ENCODE peak calls at places on chromosomes 3 and 15, in five cellular contexts. Z, Q, S, J and N are unnamed samples.

GRCh38 chr3:114112696-114113095 is 56.2 kb downstream of the QTRT2 start:
- DNase-seq in Z (no peak), Q (no peak), S (no peak), J (peak; percentile 22), N (no peak)

GRCh38 chr3:197749601-197750395 is at the start of gene FYTTD1:
- DNase-seq in Z (peak; percentile 96), Q (peak; percentile 86), S (peak; percentile 90), J (peak; percentile 87), N (peak; percentile 86)

GRCh38 chr3:46930945-46931403 is 45.6 kb downstream of the CCDC12 start:
- DNase-seq in Z (peak; percentile 63), Q (no peak), S (no peak), J (peak; percentile 66), N (no peak)

GRCh38 chr15:69896606-69897005 is 201.1 kb downstream of the TLE3 start:
- DNase-seq in Z (no peak), Q (no peak), S (no peak), J (no peak), N (no peak)

GRCh38 chr3:52851348-52851747 is 16.5 kb upstream of the MUSTN1 start:
- DNase-seq in Z (no peak), Q (no peak), S (peak; percentile 77), J (peak; percentile 39), N (peak; percentile 79)

GRCh38 chr15:59532770-59533379 is 78.7 kb upstream of the GCNT3 start:
- DNase-seq in Z (no peak), Q (no peak), S (peak; percentile 60), J (peak; percentile 54), N (peak; percentile 65)

GRCh38 chr15:92638709-92639365 is 16.7 kb downstream of the FAM174B start:
- DNase-seq in Z (no peak), Q (peak; percentile 3), S (no peak), J (no peak), N (no peak)

GRCh38 chr15:99121691-99122410 is 17.0 kb downstream of the SYNM start:
- DNase-seq in Z (no peak), Q (no peak), S (no peak), J (peak; percentile 47), N (no peak)

GRCh38 chr3:170751083-170751893 is 118.7 kb downstream of the RPL22L1 start:
- DNase-seq in Z (peak; percentile 88), Q (peak; percentile 19), S (no peak), J (peak; percentile 95), N (no peak)

GRCh38 chr3:52204337-52205073 is 6.5 kb downstream of the ALAS1 start:
- DNase-seq in Z (no peak), Q (no peak), S (no peak), J (no peak), N (no peak)

GRCh38 chr15:52615302-52615701 is 46.5 kb upstream of the ARPP19 start:
- DNase-seq in Z (no peak), Q (no peak), S (no peak), J (no peak), N (no peak)

GRCh38 chr3:29557825-29558224 is 277.0 kb downstream of the RBMS3 start:
- DNase-seq in Z (no peak), Q (no peak), S (no peak), J (no peak), N (no peak)

GRCh38 chr15:29208352-29208751 is 61.3 kb downstream of the NSMCE3 start:
- DNase-seq in Z (no peak), Q (no peak), S (no peak), J (no peak), N (no peak)

GRCh38 chr15:23759964-23760363 is 72.9 kb upstream of the NDN start:
- DNase-seq in Z (no peak), Q (no peak), S (peak; percentile 36), J (no peak), N (peak; percentile 8)

GRCh38 chr3:52683611-52684010 is 2.1 kb downstream of the PBRM1 start:
- DNase-seq in Z (peak; percentile 78), Q (no peak), S (no peak), J (no peak), N (no peak)

GRCh38 chr3:173584834-173585831 is 187.6 kb downstream of the NLGN1 start:
- DNase-seq in Z (peak; percentile 71), Q (no peak), S (peak; percentile 83), J (peak; percentile 69), N (no peak)

GRCh38 chr3:85835857-85836470 is 877.2 kb downstream of the CADM2 start:
- DNase-seq in Z (no peak), Q (no peak), S (no peak), J (no peak), N (no peak)

GRCh38 chr3:116139607-116140006 is 305.7 kb downstream of the LSAMP start:
- DNase-seq in Z (no peak), Q (no peak), S (no peak), J (no peak), N (no peak)

GRCh38 chr15:32053717-32054116 is 23.4 kb downstream of the CHRNA7 start:
- DNase-seq in Z (no peak), Q (no peak), S (no peak), J (no peak), N (no peak)

GRCh38 chr3:167716920-167717319 is 17.8 kb downstream of the PDCD10 start:
- DNase-seq in Z (no peak), Q (no peak), S (no peak), J (no peak), N (peak; percentile 63)

GRCh38 chr3:161070252-161070930 is 34.8 kb downstream of the B3GALNT1 start:
- DNase-seq in Z (no peak), Q (no peak), S (peak; percentile 19), J (no peak), N (no peak)

GRCh38 chr3:187639912-187640822 is 30.0 kb downstream of the SST start:
- DNase-seq in Z (no peak), Q (no peak), S (no peak), J (no peak), N (peak; percentile 8)

GRCh38 chr3:153273217-153273616 is 111.2 kb downstream of the RAP2B start:
- DNase-seq in Z (no peak), Q (no peak), S (no peak), J (no peak), N (no peak)

GRCh38 chr15:69450968-69451695 is 1.5 kb upstream of the RPLP1 start:
- DNase-seq in Z (no peak), Q (no peak), S (no peak), J (no peak), N (no peak)

GRCh38 chr15:33027636-33028035 is 166.9 kb downstream of the FMN1 start:
- DNase-seq in Z (no peak), Q (no peak), S (no peak), J (no peak), N (no peak)

GRCh38 chr3:191882289-191882688 is 421.3 kb downstream of the PYDC2 start:
- DNase-seq in Z (no peak), Q (no peak), S (no peak), J (no peak), N (no peak)

GRCh38 chr15:83278191-83278590 is 6.3 kb downstream of the BNC1 start:
- DNase-seq in Z (no peak), Q (no peak), S (no peak), J (no peak), N (no peak)

GRCh38 chr15:63146684-63147083 is 10.6 kb downstream of the RPS27L start:
- DNase-seq in Z (no peak), Q (no peak), S (no peak), J (peak; percentile 32), N (no peak)

GRCh38 chr3:12891391-12891984 is 50.1 kb upstream of the RPL32 start:
- DNase-seq in Z (no peak), Q (no peak), S (no peak), J (no peak), N (no peak)

GRCh38 chr15:101642361-101642760 is 9.8 kb downstream of the TM2D3 start:
- DNase-seq in Z (no peak), Q (no peak), S (no peak), J (peak; percentile 41), N (no peak)
- TF ChIP-seq CTCF in Z (no peak), Q (no peak), S (no peak), J (no peak), N (no peak)

GRCh38 chr3:146747051-146747450 is 141.9 kb upstream of the PLSCR5 start:
- DNase-seq in Z (no peak), Q (no peak), S (no peak), J (no peak), N (no peak)

GRCh38 chr3:146746190-146746589 is 141.0 kb upstream of the PLSCR5 start:
- DNase-seq in Z (no peak), Q (no peak), S (no peak), J (peak; percentile 68), N (no peak)

GRCh38 chr3:146747928-146748327 is 142.8 kb upstream of the PLSCR5 start:
- DNase-seq in Z (no peak), Q (no peak), S (no peak), J (peak; percentile 35), N (no peak)

GRCh38 chr3:146750196-146750595 is 145.1 kb upstream of the PLSCR5 start:
- DNase-seq in Z (no peak), Q (no peak), S (no peak), J (peak; percentile 46), N (no peak)
- TF ChIP-seq CTCF in Z (no peak), Q (no peak), S (no peak), J (no peak), N (no peak)

GRCh38 chr3:156575661-156576450 is 20.9 kb upstream of the SSR3 start:
- DNase-seq in Z (no peak), Q (no peak), S (no peak), J (no peak), N (no peak)

GRCh38 chr3:156577731-156578130 is 22.8 kb upstream of the SSR3 start:
- DNase-seq in Z (no peak), Q (no peak), S (no peak), J (no peak), N (no peak)

GRCh38 chr3:156580986-156581385 is 26.1 kb upstream of the SSR3 start:
- DNase-seq in Z (no peak), Q (no peak), S (no peak), J (no peak), N (no peak)

GRCh38 chr3:156579427-156579851 is 24.5 kb upstream of the SSR3 start:
- DNase-seq in Z (no peak), Q (no peak), S (no peak), J (no peak), N (no peak)

GRCh38 chr3:156576887-156577427 is 22.0 kb upstream of the SSR3 start:
- DNase-seq in Z (no peak), Q (no peak), S (no peak), J (no peak), N (peak; percentile 35)
- TF ChIP-seq CTCF in Z (no peak), Q (no peak), S (no peak), J (no peak), N (peak; percentile 9)

DNA sequence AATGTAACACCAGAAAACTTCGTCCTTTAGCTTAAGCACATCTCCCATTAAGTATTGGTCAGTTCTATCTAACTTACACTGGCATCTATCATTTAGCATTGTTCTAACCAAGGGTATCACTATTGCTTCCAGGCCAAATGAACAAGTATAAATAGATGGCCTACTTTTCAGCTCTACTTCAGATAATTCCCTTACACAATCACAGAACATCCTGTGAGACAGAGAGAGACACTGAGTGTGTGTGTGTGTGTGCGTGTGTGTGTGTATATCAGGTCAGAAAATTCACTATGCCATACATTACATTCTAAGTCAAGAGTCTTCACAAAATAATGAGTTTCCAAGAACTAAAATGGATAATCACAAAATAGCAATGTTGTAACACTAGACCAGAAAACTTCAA is 39.1 kb downstream of the SCAPER start:
- DNase-seq in Z (no peak), Q (no peak), S (no peak), J (no peak), N (no peak)
- TF ChIP-seq CTCF in Z (no peak), Q (no peak), S (no peak), J (no peak), N (no peak)